ENCODE peak calls at places on chromosomes 12 and 14, in nine cellular contexts. L, Q, V, X, S, F, M, J and O are unnamed samples.

GRCh38 chr12:112314981-112315380 is 67.2 kb downstream of the HECTD4 start:
- DNase-seq in L (no peak), S (no peak), Q (no peak), X (no peak), F (no peak), V (no peak), M (no peak), J (no peak), O (no peak)

GRCh38 chr12:132606927-132607326 is 3.5 kb downstream of the LRCOL1 start:
- DNase-seq in V (no peak), X (no peak), F (no peak), Q (no peak), J (no peak), M (no peak), S (no peak), L (no peak), O (no peak)

GRCh38 chr14:101774814-101775213 is 13.3 kb downstream of the PPP2R5C start:
- DNase-seq in V (no peak), F (no peak), M (no peak), J (no peak), S (no peak), Q (no peak), L (no peak), X (no peak), O (no peak)

GRCh38 chr14:76355771-76356170 is 20.2 kb upstream of the ESRRB start:
- DNase-seq in M (no peak), F (no peak), V (no peak), S (no peak), X (no peak), L (no peak), Q (no peak), J (no peak), O (no peak)

GRCh38 chr14:91866061-91866460 is 1.3 kb downstream of the TC2N start:
- DNase-seq in J (no peak), V (peak), L (no peak), S (no peak), F (no peak), X (no peak), Q (no peak), M (peak), O (peak)

GRCh38 chr12:30972035-30972434 is 45.5 kb downstream of the TSPAN11 start:
- DNase-seq in S (no peak), L (no peak), M (no peak), X (no peak), V (no peak), J (no peak), Q (no peak), F (peak), O (no peak)

GRCh38 chr12:66196806-66197205 is 7.8 kb downstream of the IRAK3 start:
- DNase-seq in L (no peak), V (no peak), J (no peak), Q (no peak), X (no peak), M (no peak), S (no peak), F (no peak), O (no peak)

GRCh38 chr12:23472329-23472971 is 477.0 kb downstream of the SOX5 start:
- DNase-seq in L (peak), M (no peak), Q (no peak), V (no peak), J (no peak), X (no peak), S (no peak), F (no peak), O (no peak)

GRCh38 chr14:20772650-20773049 is 4.4 kb downstream of the EDDM3B start:
- DNase-seq in L (no peak), Q (no peak), F (no peak), J (no peak), S (no peak), M (no peak), X (no peak), V (no peak), O (no peak)

GRCh38 chr12:127760996-127761395 is 506.0 kb upstream of the TMEM132C start:
- DNase-seq in M (no peak), F (peak), J (no peak), X (no peak), Q (no peak), S (no peak), V (no peak), L (no peak), O (no peak)

GRCh38 chr12:131939007-131939406 is 9.9 kb downstream of the PUS1 start:
- DNase-seq in S (no peak), M (no peak), Q (no peak), J (no peak), X (no peak), L (no peak), V (no peak), F (peak), O (no peak)

GRCh38 chr14:33786091-33786825 is 164.6 kb downstream of the EGLN3 start:
- DNase-seq in L (no peak), S (no peak), V (no peak), J (no peak), F (no peak), M (no peak), Q (no peak), X (no peak), O (no peak)

GRCh38 chr12:124913474-124914391 is 717 bp downstream of the UBC start:
- DNase-seq in X (no peak), V (peak), S (peak), Q (no peak), J (no peak), M (peak), L (no peak), F (peak), O (peak)

GRCh38 chr12:83265798-83266197 is 579.1 kb downstream of the TMTC2 start:
- DNase-seq in Q (no peak), S (no peak), M (no peak), J (no peak), F (no peak), V (no peak), X (no peak), L (no peak), O (no peak)

GRCh38 chr12:84889818-84890217 is 22.8 kb downstream of the SLC6A15 start:
- DNase-seq in S (no peak), Q (no peak), X (no peak), J (no peak), L (no peak), V (no peak), F (no peak), M (no peak), O (no peak)

GRCh38 chr12:62605972-62606371 is 139.3 kb downstream of the MON2 start:
- DNase-seq in Q (no peak), F (no peak), M (no peak), S (no peak), J (no peak), V (no peak), L (no peak), X (no peak), O (no peak)

GRCh38 chr12:50402270-50403000 is 1.8 kb downstream of the LARP4 start:
- DNase-seq in X (no peak), S (no peak), F (no peak), M (no peak), J (no peak), V (no peak), L (no peak), Q (no peak), O (no peak)

GRCh38 chr14:93089501-93090269 is 26.0 kb downstream of the ITPK1 start:
- DNase-seq in X (no peak), J (no peak), F (no peak), L (no peak), Q (no peak), M (no peak), V (no peak), S (no peak), O (no peak)

GRCh38 chr12:45276154-45276553 is 60.3 kb downstream of the ANO6 start:
- DNase-seq in M (no peak), X (no peak), J (no peak), F (no peak), Q (no peak), V (no peak), S (no peak), L (no peak), O (no peak)

GRCh38 chr12:19525236-19525635 is 85.9 kb downstream of the AEBP2 start:
- DNase-seq in Q (no peak), V (no peak), J (no peak), S (no peak), F (no peak), X (no peak), M (no peak), L (no peak), O (no peak)

GRCh38 chr12:108241961-108242360 is 97.2 kb downstream of the CMKLR1 start:
- DNase-seq in S (no peak), V (no peak), J (no peak), M (no peak), L (no peak), F (no peak), Q (no peak), X (no peak), O (peak)